ENCODE peak calls at places on chromosomes 4 and X, in nine cellular contexts. A is GM19239; J is occipital lobe; I is Daoy; V is activated CD8-positive, alpha-beta T cell treated with anti-CD3 and anti-CD28 coated beads, Interleukin-2, amount 10 ng/mL, durations not matched to agents 7 days and 5 days; K is memory B cell; Q is Ammon's horn; E is kidney tubule cell; T is stimulated activated CD4-positive, alpha-beta T cell treated with anti-CD3 and anti-CD28 coated beads, Interleukin-12 subunit alpha, Interleukin-12 subunit beta, amount 100 ng/mL, for 24 hours. W is an unnamed sample.

GRCh38 chr4:158821228-158822009 is 52.6 kb downstream of the FNIP2 start:
- DNase-seq in K (no peak), E (peak; percentile 75), I (no peak), A (no peak), T (no peak), J (no peak), V (no peak), Q (no peak), W (no peak)

GRCh38 chrX:39475372-39475771 is 622.4 kb downstream of the BCOR start:
- DNase-seq in E (peak; percentile 4), V (no peak), J (no peak), Q (no peak), T (no peak), I (no peak), K (no peak), A (no peak), W (no peak)

GRCh38 chrX:18793601-18794089 is 86.2 kb downstream of the PPEF1 start:
- DNase-seq in T (no peak), J (no peak), K (no peak), V (no peak), Q (no peak), E (no peak), I (no peak), A (no peak), W (no peak)

GRCh38 chrX:107154787-107155620 is 36.4 kb upstream of the RBM41 start:
- DNase-seq in J (no peak), E (peak; percentile 63), A (no peak), V (no peak), Q (no peak), T (peak; percentile 1), K (no peak), I (peak; percentile 59), W (peak; percentile 7)

GRCh38 chrX:17294561-17294960 is 80.4 kb upstream of the NHS start:
- DNase-seq in J (no peak), K (no peak), V (no peak), E (peak; percentile 6), Q (no peak), I (no peak), T (no peak), A (no peak), W (no peak)

GRCh38 chrX:10676239-10676971 is 56.0 kb upstream of the MID1 start:
- DNase-seq in Q (peak; percentile 8), K (no peak), E (no peak), I (no peak), V (no peak), J (no peak), A (no peak), T (no peak), W (no peak)

GRCh38 chr4:2698504-2698903 is 57.6 kb downstream of the TNIP2 start:
- DNase-seq in A (no peak), T (no peak), K (no peak), Q (peak; percentile 37), I (no peak), J (no peak), V (no peak), E (no peak), W (no peak)

GRCh38 chr4:16001484-16001858 is 38.5 kb upstream of the FGFBP2 start:
- DNase-seq in V (peak; percentile 71), K (peak; percentile 37), J (peak; percentile 36), Q (peak; percentile 93), T (peak; percentile 22), I (peak; percentile 77), A (peak; percentile 53), E (peak; percentile 86), W (peak; percentile 66)

GRCh38 chr4:148245015-148245414 is 197.2 kb downstream of the NR3C2 start:
- DNase-seq in K (no peak), Q (no peak), E (no peak), A (no peak), J (no peak), I (no peak), V (no peak), T (no peak), W (no peak)

GRCh38 chr4:6341696-6342095 is 72.0 kb downstream of the WFS1 start:
- DNase-seq in I (no peak), J (no peak), V (no peak), E (no peak), T (no peak), K (no peak), Q (no peak), A (no peak), W (no peak)

GRCh38 chr4:1547131-1547862 is 136.8 kb downstream of the FAM53A start:
- DNase-seq in V (no peak), Q (no peak), A (no peak), J (no peak), I (no peak), T (no peak), E (no peak), K (no peak), W (no peak)

GRCh38 chrX:16487620-16488380 is 162.2 kb upstream of the S100G start:
- DNase-seq in I (no peak), Q (no peak), T (no peak), A (no peak), E (no peak), K (no peak), V (no peak), J (no peak), W (no peak)

GRCh38 chr4:187602339-187603092 is 393.1 kb upstream of the ZFP42 start:
- DNase-seq in V (no peak), J (no peak), I (peak; percentile 19), A (no peak), Q (no peak), T (no peak), K (no peak), E (peak; percentile 93), W (no peak)

GRCh38 chr4:85780664-85781063 is 305.7 kb downstream of the ARHGAP24 start:
- DNase-seq in A (no peak), E (peak; percentile 85), K (no peak), T (no peak), V (no peak), I (no peak), J (no peak), Q (no peak), W (no peak)

GRCh38 chr4:67575232-67575888 is 16.8 kb downstream of the STAP1 start:
- DNase-seq in E (peak; percentile 53), K (peak; percentile 63), Q (no peak), V (no peak), I (peak; percentile 0), T (no peak), J (no peak), A (peak; percentile 31), W (no peak)

GRCh38 chr4:112321768-112322684 is 24.9 kb downstream of the ALPK1 start:
- DNase-seq in I (peak; percentile 25), T (peak; percentile 73), A (no peak), K (peak; percentile 79), V (peak; percentile 89), Q (peak; percentile 79), E (peak; percentile 67), J (no peak), W (peak; percentile 3)

GRCh38 chr4:8010618-8011017 is 71.0 kb upstream of the AFAP1 start:
- DNase-seq in J (peak; percentile 62), Q (peak; percentile 90), E (peak; percentile 63), V (no peak), T (no peak), A (no peak), I (peak; percentile 80), K (no peak), W (no peak)

GRCh38 chrX:154735695-154736393 is 15.0 kb downstream of the GAB3 start:
- DNase-seq in V (no peak), A (no peak), K (no peak), T (no peak), E (peak; percentile 77), I (peak; percentile 41), J (no peak), Q (no peak), W (peak; percentile 85)

GRCh38 chrX:110000854-110001701 is 1.8 kb upstream of the TMEM164 start:
- DNase-seq in T (no peak), Q (no peak), I (no peak), J (no peak), K (no peak), E (no peak), V (no peak), A (no peak), W (no peak)

GRCh38 chrX:323721-324628 is 5.4 kb upstream of the GTPBP6 start:
- DNase-seq in I (peak; percentile 65), E (peak; percentile 77), T (no peak), J (no peak), V (no peak), K (no peak), Q (no peak), A (no peak), W (peak; percentile 67)

GRCh38 chr4:48694824-48695223 is 85.3 kb downstream of the FRYL start:
- DNase-seq in I (no peak), V (no peak), E (no peak), K (no peak), J (no peak), A (no peak), Q (no peak), T (no peak), W (no peak)

GRCh38 chr4:88411491-88412101 is 32.9 kb downstream of the HERC6 start:
- DNase-seq in K (no peak), J (no peak), I (no peak), E (no peak), A (no peak), V (no peak), T (no peak), Q (no peak), W (no peak)

GRCh38 chrX:17038277-17038676 is 91.8 kb downstream of the REPS2 start:
- DNase-seq in A (no peak), K (no peak), E (no peak), T (no peak), I (no peak), J (peak; percentile 14), Q (no peak), V (no peak), W (no peak)

GRCh38 chr4:119209077-119209476 is 3.4 kb upstream of the USP53 start:
- DNase-seq in J (no peak), E (peak; percentile 93), V (peak; percentile 34), K (no peak), A (no peak), Q (no peak), T (peak; percentile 36), I (peak; percentile 74), W (peak; percentile 80)

GRCh38 chrX:387729-388128 is 1.0 kb upstream of the PPP2R3B start:
- DNase-seq in A (no peak), T (no peak), Q (no peak), J (no peak), K (no peak), E (no peak), I (no peak), V (no peak), W (no peak)

GRCh38 chrX:110338850-110339373 is 19.7 kb upstream of the RTL9 start:
- DNase-seq in A (no peak), Q (no peak), E (no peak), V (no peak), J (no peak), I (no peak), K (no peak), T (no peak), W (peak; percentile 56)

GRCh38 chr4:4408576-4409335 is 21.9 kb downstream of the NSG1 start:
- DNase-seq in Q (no peak), V (no peak), J (no peak), T (no peak), A (no peak), I (no peak), K (no peak), E (peak; percentile 41), W (no peak)

GRCh38 chrX:47568656-47569295 is 7.8 kb downstream of the ARAF start:
- DNase-seq in V (peak; percentile 53), T (no peak), J (no peak), E (no peak), Q (no peak), A (no peak), I (no peak), K (peak; percentile 21), W (no peak)

GRCh38 chr4:168304744-168305459 is 13.7 kb downstream of the DDX60 start:
- DNase-seq in Q (no peak), E (peak; percentile 12), T (no peak), A (no peak), J (no peak), K (no peak), V (no peak), I (peak; percentile 10), W (peak; percentile 1)

GRCh38 chr4:5051692-5052423 is 578 bp downstream of the STK32B start:
- DNase-seq in V (no peak), E (peak; percentile 35), Q (no peak), K (no peak), J (no peak), I (peak; percentile 60), A (no peak), T (no peak), W (no peak)